ENCODE peak calls at places on chromosomes 2 and 18, in six cellular contexts. One of them, this sample, is unnamed.
A peak's percentile ranks its signal among the peaks of the same experiment; 100 is the strongest.

GRCh38 chr2:98559581-98559980 is 48.7 kb downstream of the COA5 start:
- ATAC-seq in activated CD8-positive, alpha-beta memory T cell treated with anti-CD3 and anti-CD28 coated beads, Interleukin-2, amount 10 ng/mL, durations not matched to agents 7 days and 5 days: peak; percentile 80
- ATAC-seq in stimulated activated naive CD8-positive, alpha-beta T cell treated with anti-CD3 and anti-CD28 coated beads, Interleukin-15, amount 100 ng/mL, for 72 hours: peak; percentile 42
- ATAC-seq in PC-3: no peak
- ATAC-seq in gastrocnemius medialis: no peak
- ATAC-seq in Right ventricle myocardium superior: no peak
- ATAC-seq in this sample: no peak

GRCh38 chr18:13032173-13032572 is 41.0 kb downstream of the CEP192 start:
- ATAC-seq in gastrocnemius medialis: no peak
- ATAC-seq in PC-3: no peak
- ATAC-seq in stimulated activated naive CD8-positive, alpha-beta T cell treated with anti-CD3 and anti-CD28 coated beads, Interleukin-15, amount 100 ng/mL, for 72 hours: peak; percentile 76
- ATAC-seq in activated CD8-positive, alpha-beta memory T cell treated with anti-CD3 and anti-CD28 coated beads, Interleukin-2, amount 10 ng/mL, durations not matched to agents 7 days and 5 days: peak; percentile 63
- ATAC-seq in Right ventricle myocardium superior: no peak
- ATAC-seq in this sample: no peak

GRCh38 chr2:636649-637405 is 40.4 kb downstream of the TMEM18 start:
- ATAC-seq in gastrocnemius medialis: no peak
- ATAC-seq in activated CD8-positive, alpha-beta memory T cell treated with anti-CD3 and anti-CD28 coated beads, Interleukin-2, amount 10 ng/mL, durations not matched to agents 7 days and 5 days: peak; percentile 77
- ATAC-seq in stimulated activated naive CD8-positive, alpha-beta T cell treated with anti-CD3 and anti-CD28 coated beads, Interleukin-15, amount 100 ng/mL, for 72 hours: peak; percentile 84
- ATAC-seq in Right ventricle myocardium superior: peak; percentile 89
- ATAC-seq in PC-3: peak; percentile 37
- ATAC-seq in this sample: peak; percentile 61

GRCh38 chr2:160055726-160056108 is 6.7 kb downstream of the PLA2R1 start:
- ATAC-seq in gastrocnemius medialis: no peak
- ATAC-seq in stimulated activated naive CD8-positive, alpha-beta T cell treated with anti-CD3 and anti-CD28 coated beads, Interleukin-15, amount 100 ng/mL, for 72 hours: no peak
- ATAC-seq in Right ventricle myocardium superior: no peak
- ATAC-seq in PC-3: no peak
- ATAC-seq in activated CD8-positive, alpha-beta memory T cell treated with anti-CD3 and anti-CD28 coated beads, Interleukin-2, amount 10 ng/mL, durations not matched to agents 7 days and 5 days: no peak
- ATAC-seq in this sample: no peak

GRCh38 chr2:191895195-191895594 is 48.3 kb upstream of the CAVIN2 start:
- ATAC-seq in gastrocnemius medialis: no peak
- ATAC-seq in activated CD8-positive, alpha-beta memory T cell treated with anti-CD3 and anti-CD28 coated beads, Interleukin-2, amount 10 ng/mL, durations not matched to agents 7 days and 5 days: no peak
- ATAC-seq in PC-3: no peak
- ATAC-seq in Right ventricle myocardium superior: no peak
- ATAC-seq in stimulated activated naive CD8-positive, alpha-beta T cell treated with anti-CD3 and anti-CD28 coated beads, Interleukin-15, amount 100 ng/mL, for 72 hours: no peak
- ATAC-seq in this sample: peak; percentile 58

GRCh38 chr2:109216332-109216731 is 87.3 kb downstream of the SH3RF3 start:
- ATAC-seq in stimulated activated naive CD8-positive, alpha-beta T cell treated with anti-CD3 and anti-CD28 coated beads, Interleukin-15, amount 100 ng/mL, for 72 hours: no peak
- ATAC-seq in Right ventricle myocardium superior: no peak
- ATAC-seq in activated CD8-positive, alpha-beta memory T cell treated with anti-CD3 and anti-CD28 coated beads, Interleukin-2, amount 10 ng/mL, durations not matched to agents 7 days and 5 days: no peak
- ATAC-seq in gastrocnemius medialis: no peak
- ATAC-seq in PC-3: no peak
- ATAC-seq in this sample: no peak

GRCh38 chr2:225009768-225010167 is 32.5 kb downstream of the DOCK10 start:
- ATAC-seq in activated CD8-positive, alpha-beta memory T cell treated with anti-CD3 and anti-CD28 coated beads, Interleukin-2, amount 10 ng/mL, durations not matched to agents 7 days and 5 days: no peak
- ATAC-seq in PC-3: peak; percentile 33
- ATAC-seq in stimulated activated naive CD8-positive, alpha-beta T cell treated with anti-CD3 and anti-CD28 coated beads, Interleukin-15, amount 100 ng/mL, for 72 hours: no peak
- ATAC-seq in Right ventricle myocardium superior: no peak
- ATAC-seq in gastrocnemius medialis: no peak
- ATAC-seq in this sample: peak; percentile 18

GRCh38 chr2:191533693-191534175 is 144.2 kb upstream of the NABP1 start:
- ATAC-seq in PC-3: no peak
- ATAC-seq in gastrocnemius medialis: no peak
- ATAC-seq in Right ventricle myocardium superior: no peak
- ATAC-seq in activated CD8-positive, alpha-beta memory T cell treated with anti-CD3 and anti-CD28 coated beads, Interleukin-2, amount 10 ng/mL, durations not matched to agents 7 days and 5 days: no peak
- ATAC-seq in stimulated activated naive CD8-positive, alpha-beta T cell treated with anti-CD3 and anti-CD28 coated beads, Interleukin-15, amount 100 ng/mL, for 72 hours: peak; percentile 52
- ATAC-seq in this sample: no peak

GRCh38 chr18:58723810-58724602 is 52.7 kb downstream of the MALT1 start:
- ATAC-seq in PC-3: no peak
- ATAC-seq in stimulated activated naive CD8-positive, alpha-beta T cell treated with anti-CD3 and anti-CD28 coated beads, Interleukin-15, amount 100 ng/mL, for 72 hours: no peak
- ATAC-seq in gastrocnemius medialis: peak; percentile 72
- ATAC-seq in activated CD8-positive, alpha-beta memory T cell treated with anti-CD3 and anti-CD28 coated beads, Interleukin-2, amount 10 ng/mL, durations not matched to agents 7 days and 5 days: no peak
- ATAC-seq in Right ventricle myocardium superior: peak; percentile 69
- ATAC-seq in this sample: no peak

GRCh38 chr18:62182220-62182619 is 4.6 kb downstream of the PIGN start:
- ATAC-seq in stimulated activated naive CD8-positive, alpha-beta T cell treated with anti-CD3 and anti-CD28 coated beads, Interleukin-15, amount 100 ng/mL, for 72 hours: no peak
- ATAC-seq in activated CD8-positive, alpha-beta memory T cell treated with anti-CD3 and anti-CD28 coated beads, Interleukin-2, amount 10 ng/mL, durations not matched to agents 7 days and 5 days: no peak
- ATAC-seq in gastrocnemius medialis: no peak
- ATAC-seq in Right ventricle myocardium superior: no peak
- ATAC-seq in PC-3: no peak
- ATAC-seq in this sample: no peak

GRCh38 chr2:113009617-113010016 is 4.4 kb downstream of the IL36A start:
- ATAC-seq in PC-3: no peak
- ATAC-seq in stimulated activated naive CD8-positive, alpha-beta T cell treated with anti-CD3 and anti-CD28 coated beads, Interleukin-15, amount 100 ng/mL, for 72 hours: no peak
- ATAC-seq in gastrocnemius medialis: no peak
- ATAC-seq in Right ventricle myocardium superior: no peak
- ATAC-seq in activated CD8-positive, alpha-beta memory T cell treated with anti-CD3 and anti-CD28 coated beads, Interleukin-2, amount 10 ng/mL, durations not matched to agents 7 days and 5 days: no peak
- ATAC-seq in this sample: no peak

GRCh38 chr2:101643004-101643524 is 54.4 kb upstream of the MAP4K4 start:
- ATAC-seq in gastrocnemius medialis: no peak
- ATAC-seq in PC-3: no peak
- ATAC-seq in stimulated activated naive CD8-positive, alpha-beta T cell treated with anti-CD3 and anti-CD28 coated beads, Interleukin-15, amount 100 ng/mL, for 72 hours: no peak
- ATAC-seq in Right ventricle myocardium superior: no peak
- ATAC-seq in activated CD8-positive, alpha-beta memory T cell treated with anti-CD3 and anti-CD28 coated beads, Interleukin-2, amount 10 ng/mL, durations not matched to agents 7 days and 5 days: no peak
- ATAC-seq in this sample: no peak

GRCh38 chr2:109499549-109499948 is 114.2 kb downstream of the SEPTIN10 start:
- ATAC-seq in Right ventricle myocardium superior: no peak
- ATAC-seq in activated CD8-positive, alpha-beta memory T cell treated with anti-CD3 and anti-CD28 coated beads, Interleukin-2, amount 10 ng/mL, durations not matched to agents 7 days and 5 days: no peak
- ATAC-seq in PC-3: peak; percentile 42
- ATAC-seq in gastrocnemius medialis: no peak
- ATAC-seq in stimulated activated naive CD8-positive, alpha-beta T cell treated with anti-CD3 and anti-CD28 coated beads, Interleukin-15, amount 100 ng/mL, for 72 hours: no peak
- ATAC-seq in this sample: peak; percentile 21

GRCh38 chr18:49685231-49685942 is 123.5 kb downstream of the LIPG start:
- ATAC-seq in Right ventricle myocardium superior: no peak
- ATAC-seq in gastrocnemius medialis: no peak
- ATAC-seq in stimulated activated naive CD8-positive, alpha-beta T cell treated with anti-CD3 and anti-CD28 coated beads, Interleukin-15, amount 100 ng/mL, for 72 hours: no peak
- ATAC-seq in activated CD8-positive, alpha-beta memory T cell treated with anti-CD3 and anti-CD28 coated beads, Interleukin-2, amount 10 ng/mL, durations not matched to agents 7 days and 5 days: no peak
- ATAC-seq in PC-3: no peak
- ATAC-seq in this sample: no peak

GRCh38 chr2:172380436-172381274 is 46.7 kb upstream of the ITGA6 start:
- ATAC-seq in Right ventricle myocardium superior: no peak
- ATAC-seq in gastrocnemius medialis: no peak
- ATAC-seq in PC-3: no peak
- ATAC-seq in stimulated activated naive CD8-positive, alpha-beta T cell treated with anti-CD3 and anti-CD28 coated beads, Interleukin-15, amount 100 ng/mL, for 72 hours: no peak
- ATAC-seq in activated CD8-positive, alpha-beta memory T cell treated with anti-CD3 and anti-CD28 coated beads, Interleukin-2, amount 10 ng/mL, durations not matched to agents 7 days and 5 days: no peak
- ATAC-seq in this sample: no peak

GRCh38 chr2:108363048-108363899 is 14.5 kb upstream of the SULT1C4 start:
- ATAC-seq in stimulated activated naive CD8-positive, alpha-beta T cell treated with anti-CD3 and anti-CD28 coated beads, Interleukin-15, amount 100 ng/mL, for 72 hours: peak; percentile 23
- ATAC-seq in activated CD8-positive, alpha-beta memory T cell treated with anti-CD3 and anti-CD28 coated beads, Interleukin-2, amount 10 ng/mL, durations not matched to agents 7 days and 5 days: no peak
- ATAC-seq in gastrocnemius medialis: no peak
- ATAC-seq in PC-3: no peak
- ATAC-seq in Right ventricle myocardium superior: no peak
- ATAC-seq in this sample: no peak

GRCh38 chr18:21167641-21168372 is 56.2 kb upstream of the ROCK1 start:
- ATAC-seq in PC-3: peak; percentile 52
- ATAC-seq in gastrocnemius medialis: no peak
- ATAC-seq in Right ventricle myocardium superior: no peak
- ATAC-seq in activated CD8-positive, alpha-beta memory T cell treated with anti-CD3 and anti-CD28 coated beads, Interleukin-2, amount 10 ng/mL, durations not matched to agents 7 days and 5 days: no peak
- ATAC-seq in stimulated activated naive CD8-positive, alpha-beta T cell treated with anti-CD3 and anti-CD28 coated beads, Interleukin-15, amount 100 ng/mL, for 72 hours: no peak
- ATAC-seq in this sample: no peak

GRCh38 chr2:11827547-11827946 is 81.1 kb downstream of the LPIN1 start:
- ATAC-seq in Right ventricle myocardium superior: no peak
- ATAC-seq in PC-3: no peak
- ATAC-seq in gastrocnemius medialis: no peak
- ATAC-seq in activated CD8-positive, alpha-beta memory T cell treated with anti-CD3 and anti-CD28 coated beads, Interleukin-2, amount 10 ng/mL, durations not matched to agents 7 days and 5 days: no peak
- ATAC-seq in stimulated activated naive CD8-positive, alpha-beta T cell treated with anti-CD3 and anti-CD28 coated beads, Interleukin-15, amount 100 ng/mL, for 72 hours: peak; percentile 63
- ATAC-seq in this sample: no peak

GRCh38 chr2:46803551-46803885 is 112.1 kb downstream of the MCFD2 start:
- ATAC-seq in gastrocnemius medialis: no peak
- ATAC-seq in Right ventricle myocardium superior: peak; percentile 27
- ATAC-seq in stimulated activated naive CD8-positive, alpha-beta T cell treated with anti-CD3 and anti-CD28 coated beads, Interleukin-15, amount 100 ng/mL, for 72 hours: no peak
- ATAC-seq in PC-3: no peak
- ATAC-seq in activated CD8-positive, alpha-beta memory T cell treated with anti-CD3 and anti-CD28 coated beads, Interleukin-2, amount 10 ng/mL, durations not matched to agents 7 days and 5 days: no peak
- ATAC-seq in this sample: no peak

GRCh38 chr2:138931284-138932256 is 151.4 kb upstream of the NXPH2 start:
- ATAC-seq in PC-3: no peak
- ATAC-seq in gastrocnemius medialis: no peak
- ATAC-seq in activated CD8-positive, alpha-beta memory T cell treated with anti-CD3 and anti-CD28 coated beads, Interleukin-2, amount 10 ng/mL, durations not matched to agents 7 days and 5 days: no peak
- ATAC-seq in Right ventricle myocardium superior: no peak
- ATAC-seq in stimulated activated naive CD8-positive, alpha-beta T cell treated with anti-CD3 and anti-CD28 coated beads, Interleukin-15, amount 100 ng/mL, for 72 hours: no peak
- ATAC-seq in this sample: no peak

GRCh38 chr2:63788070-63788469 is 53.6 kb upstream of the UGP2 start:
- ATAC-seq in gastrocnemius medialis: peak; percentile 79
- ATAC-seq in Right ventricle myocardium superior: no peak
- ATAC-seq in activated CD8-positive, alpha-beta memory T cell treated with anti-CD3 and anti-CD28 coated beads, Interleukin-2, amount 10 ng/mL, durations not matched to agents 7 days and 5 days: no peak
- ATAC-seq in stimulated activated naive CD8-positive, alpha-beta T cell treated with anti-CD3 and anti-CD28 coated beads, Interleukin-15, amount 100 ng/mL, for 72 hours: no peak
- ATAC-seq in PC-3: peak; percentile 29
- ATAC-seq in this sample: no peak

GRCh38 chr18:8732442-8733360 is 27.3 kb downstream of the MTCL1 start:
- ATAC-seq in PC-3: no peak
- ATAC-seq in stimulated activated naive CD8-positive, alpha-beta T cell treated with anti-CD3 and anti-CD28 coated beads, Interleukin-15, amount 100 ng/mL, for 72 hours: no peak
- ATAC-seq in gastrocnemius medialis: no peak
- ATAC-seq in Right ventricle myocardium superior: no peak
- ATAC-seq in activated CD8-positive, alpha-beta memory T cell treated with anti-CD3 and anti-CD28 coated beads, Interleukin-2, amount 10 ng/mL, durations not matched to agents 7 days and 5 days: no peak
- ATAC-seq in this sample: no peak

GRCh38 chr18:28003451-28003850 is 173.5 kb downstream of the CDH2 start:
- ATAC-seq in stimulated activated naive CD8-positive, alpha-beta T cell treated with anti-CD3 and anti-CD28 coated beads, Interleukin-15, amount 100 ng/mL, for 72 hours: no peak
- ATAC-seq in gastrocnemius medialis: peak; percentile 64
- ATAC-seq in Right ventricle myocardium superior: peak; percentile 65
- ATAC-seq in PC-3: no peak
- ATAC-seq in activated CD8-positive, alpha-beta memory T cell treated with anti-CD3 and anti-CD28 coated beads, Interleukin-2, amount 10 ng/mL, durations not matched to agents 7 days and 5 days: no peak
- ATAC-seq in this sample: peak; percentile 39

GRCh38 chr2:157032019-157032418 is 225.5 kb upstream of the GALNT5 start:
- ATAC-seq in PC-3: peak; percentile 95
- ATAC-seq in stimulated activated naive CD8-positive, alpha-beta T cell treated with anti-CD3 and anti-CD28 coated beads, Interleukin-15, amount 100 ng/mL, for 72 hours: no peak
- ATAC-seq in Right ventricle myocardium superior: no peak
- ATAC-seq in activated CD8-positive, alpha-beta memory T cell treated with anti-CD3 and anti-CD28 coated beads, Interleukin-2, amount 10 ng/mL, durations not matched to agents 7 days and 5 days: no peak
- ATAC-seq in gastrocnemius medialis: no peak
- ATAC-seq in this sample: peak; percentile 87

GRCh38 chr2:42910657-42911405 is 118.4 kb upstream of the HAAO start:
- ATAC-seq in gastrocnemius medialis: no peak
- ATAC-seq in Right ventricle myocardium superior: peak; percentile 64
- ATAC-seq in activated CD8-positive, alpha-beta memory T cell treated with anti-CD3 and anti-CD28 coated beads, Interleukin-2, amount 10 ng/mL, durations not matched to agents 7 days and 5 days: no peak
- ATAC-seq in stimulated activated naive CD8-positive, alpha-beta T cell treated with anti-CD3 and anti-CD28 coated beads, Interleukin-15, amount 100 ng/mL, for 72 hours: no peak
- ATAC-seq in PC-3: no peak
- ATAC-seq in this sample: no peak